ENCODE peak calls at places on chromosome 11, in five cellular contexts. V is body of pancreas; O is stimulated activated CD8-positive, alpha-beta memory T cell treated with anti-CD3 and anti-CD28 coated beads, Interleukin-15, amount 100 ng/mL, for 4 hours; I is HT1080; C is NCI-H446. A is an unnamed sample.
A peak's percentile ranks its signal among the peaks of the same experiment; 100 is the strongest.

GRCh38 chr11:64165842-64166635 is at the start of gene MACROD1:
- DNase-seq in O (peak; percentile 67), I (peak; percentile 89), V (peak; percentile 96), C (peak; percentile 92), A (peak; percentile 76)

GRCh38 chr11:120235024-120235628 is 4.8 kb upstream of the POU2F3 start:
- DNase-seq in V (peak; percentile 86), I (peak; percentile 58), O (no peak), C (peak; percentile 39), A (peak; percentile 62)

GRCh38 chr11:1234054-1234720 is 11.3 kb downstream of the MUC5B start:
- DNase-seq in V (peak; percentile 4), I (no peak), O (no peak), C (no peak), A (no peak)

GRCh38 chr11:32033067-32033466 is 57.8 kb upstream of the RCN1 start:
- DNase-seq in O (no peak), C (no peak), I (no peak), V (no peak), A (no peak)

GRCh38 chr11:134497586-134497985 is 85.5 kb upstream of the B3GAT1 start:
- DNase-seq in I (no peak), V (no peak), C (no peak), O (no peak), A (no peak)

GRCh38 chr11:128929468-128929867 is 13.2 kb downstream of the TP53AIP1 start:
- DNase-seq in C (no peak), V (no peak), I (no peak), O (no peak), A (no peak)

GRCh38 chr11:117980716-117981115 is 5.5 kb upstream of the IL10RA start:
- DNase-seq in I (no peak), C (no peak), V (no peak), O (no peak), A (no peak)

GRCh38 chr11:3853935-3854659 is 1.4 kb upstream of the STIM1 start:
- DNase-seq in I (no peak), O (peak; percentile 43), V (peak; percentile 32), C (no peak), A (no peak)

GRCh38 chr11:17475666-17476316 is 854 bp downstream of the ABCC8 start:
- DNase-seq in O (no peak), V (no peak), I (no peak), C (no peak), A (no peak)

GRCh38 chr11:9060700-9061111 is 30.7 kb downstream of the SCUBE2 start:
- DNase-seq in C (no peak), O (no peak), V (no peak), I (no peak), A (peak; percentile 69)

GRCh38 chr11:119051440-119052162 is 5.4 kb downstream of the HYOU1 start:
- DNase-seq in V (no peak), I (no peak), O (no peak), C (no peak), A (no peak)

GRCh38 chr11:121615506-121615905 is 162.7 kb upstream of the SORL1-AS1 start:
- DNase-seq in I (peak; percentile 54), V (no peak), C (no peak), O (no peak), A (no peak)

GRCh38 chr11:6229911-6230310 is 4.5 kb downstream of the FHIP1B start:
- DNase-seq in C (no peak), O (no peak), V (no peak), I (no peak), A (no peak)

GRCh38 chr11:36456136-36456535 is 53.9 kb downstream of the TRAF6 start:
- DNase-seq in I (no peak), C (no peak), O (no peak), V (no peak), A (no peak)

GRCh38 chr11:125072961-125073590 is 10.0 kb downstream of the SLC37A2 start:
- DNase-seq in V (no peak), I (no peak), O (no peak), C (no peak), A (no peak)

GRCh38 chr11:126978155-126978554 is 22.4 kb downstream of the KIRREL3 start:
- DNase-seq in O (no peak), I (no peak), V (no peak), C (no peak), A (no peak)